ENCODE peak calls at places on chromosomes 5 and 9, in eight cellular contexts. J is CD8-positive, alpha-beta T cell; P is GM23338; F is B cell; O is left ventricle myocardium inferior; R is DND-41; D is lung; Y is adrenal gland. C is an unnamed sample.

GRCh38 chr9:16385590-16386578 is 484.6 kb downstream of the BNC2 start:
- DNase-seq in P (no peak), R (no peak), D (no peak), J (no peak), O (no peak), F (no peak), Y (no peak), C (no peak)

GRCh38 chr5:53438486-53439472 is 41.6 kb upstream of the FST start:
- DNase-seq in O (no peak), Y (no peak), F (no peak), P (no peak), J (no peak), R (no peak), D (no peak), C (no peak)

GRCh38 chr9:37290881-37291485 is 131.5 kb upstream of the GRHPR start:
- DNase-seq in D (no peak), J (no peak), F (no peak), R (no peak), Y (no peak), P (no peak), O (no peak), C (no peak)

GRCh38 chr5:119996128-119996527 is 366.8 kb downstream of the FAM170A start:
- DNase-seq in O (no peak), J (no peak), R (no peak), F (no peak), D (no peak), Y (no peak), P (no peak), C (no peak)

GRCh38 chr9:136995772-136996308 is 528 bp downstream of the CLIC3 start:
- DNase-seq in F (no peak), O (no peak), D (peak; percentile 87), P (no peak), Y (no peak), R (no peak), J (no peak), C (no peak)

GRCh38 chr9:33186457-33187168 is 19.5 kb upstream of the B4GALT1 start:
- DNase-seq in Y (peak; percentile 45), R (no peak), D (no peak), P (no peak), F (no peak), O (no peak), J (no peak), C (no peak)

GRCh38 chr9:135887585-135888050 is 19.7 kb downstream of the CAMSAP1 start:
- DNase-seq in R (peak; percentile 85), F (peak; percentile 64), O (no peak), P (peak; percentile 76), J (peak; percentile 82), Y (no peak), D (no peak), C (no peak)

GRCh38 chr5:139315056-139315455 is 21.5 kb downstream of the MATR3 start:
- DNase-seq in D (no peak), P (no peak), Y (no peak), O (no peak), F (no peak), R (no peak), J (no peak), C (no peak)

GRCh38 chr9:4740373-4740622 is 704 bp downstream of the AK3 start:
- DNase-seq in O (no peak), R (no peak), F (no peak), J (no peak), D (no peak), Y (no peak), P (no peak), C (no peak)

GRCh38 chr5:40078907-40079575 is 600.7 kb upstream of the PTGER4 start:
- DNase-seq in D (no peak), Y (no peak), F (no peak), O (no peak), R (no peak), P (no peak), J (no peak), C (no peak)

GRCh38 chr5:107425541-107426031 is 245.2 kb downstream of the EFNA5 start:
- DNase-seq in P (no peak), J (no peak), Y (no peak), R (no peak), F (no peak), O (no peak), D (no peak), C (no peak)

GRCh38 chr5:107359033-107359915 is 311.5 kb downstream of the EFNA5 start:
- DNase-seq in D (no peak), P (no peak), Y (no peak), R (no peak), F (no peak), J (no peak), O (no peak), C (no peak)

GRCh38 chr5:156036640-156037039 is 290.3 kb upstream of the SGCD start:
- DNase-seq in P (no peak), Y (no peak), F (no peak), J (no peak), R (no peak), D (no peak), O (no peak), C (no peak)

GRCh38 chr9:20620658-20621552 is 1.4 kb downstream of the MLLT3 start:
- DNase-seq in O (peak; percentile 41), P (peak; percentile 43), Y (peak; percentile 56), F (peak; percentile 55), D (peak; percentile 37), J (peak; percentile 76), R (peak; percentile 57), C (no peak)

GRCh38 chr5:129048509-129048908 is 46.0 kb upstream of the ISOC1 start:
- DNase-seq in O (no peak), J (no peak), P (no peak), Y (no peak), R (no peak), D (no peak), F (no peak), C (no peak)

GRCh38 chr9:89695441-89695891 is 90.7 kb downstream of the GADD45G start:
- DNase-seq in O (no peak), D (no peak), P (peak; percentile 80), R (no peak), F (no peak), Y (no peak), J (no peak), C (no peak)

DNA sequence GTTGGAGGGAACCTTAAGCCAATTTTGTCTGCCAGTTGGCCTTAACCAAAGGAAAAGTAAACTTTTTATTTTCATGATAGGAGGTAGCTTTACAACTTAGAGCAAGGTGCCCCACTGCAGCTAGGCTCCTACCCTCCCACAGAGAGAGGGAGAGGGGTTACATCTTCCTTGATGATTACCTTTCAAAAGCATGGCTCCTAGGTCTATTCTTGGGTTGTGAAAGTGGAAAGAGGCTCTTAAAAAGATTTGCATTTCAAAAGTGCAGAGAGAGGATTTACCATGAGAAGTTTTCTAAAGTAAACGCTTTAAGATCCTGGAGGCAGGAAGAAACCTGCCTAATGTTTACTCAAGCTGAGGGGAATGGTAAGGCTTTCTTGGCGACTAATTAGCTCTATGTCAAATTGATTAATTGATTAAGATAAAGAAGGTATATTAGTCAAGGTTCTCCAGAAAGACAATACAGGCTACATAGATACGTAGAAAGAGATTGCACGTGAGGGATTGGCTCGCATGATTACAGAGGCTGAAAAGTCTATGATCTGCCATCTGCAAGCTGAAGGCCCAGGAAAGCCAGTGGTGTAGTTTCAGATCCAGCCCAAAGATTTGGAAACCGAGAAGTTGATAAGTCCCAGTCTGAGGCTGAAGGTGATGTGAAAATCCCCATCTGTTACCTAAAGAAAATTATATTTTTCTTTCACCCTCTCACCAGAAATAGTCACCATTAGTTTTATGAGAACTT is 333.8 kb upstream of the CTNND2 start:
- DNase-seq in P (peak; percentile 65), Y (no peak), J (no peak), R (no peak), D (no peak), F (no peak), O (no peak), C (no peak)
- TF ChIP-seq CTCF in P (no peak), Y (no peak), J (no peak), R (no peak), D (no peak), F (no peak), O (no peak), C (no peak)

DNA sequence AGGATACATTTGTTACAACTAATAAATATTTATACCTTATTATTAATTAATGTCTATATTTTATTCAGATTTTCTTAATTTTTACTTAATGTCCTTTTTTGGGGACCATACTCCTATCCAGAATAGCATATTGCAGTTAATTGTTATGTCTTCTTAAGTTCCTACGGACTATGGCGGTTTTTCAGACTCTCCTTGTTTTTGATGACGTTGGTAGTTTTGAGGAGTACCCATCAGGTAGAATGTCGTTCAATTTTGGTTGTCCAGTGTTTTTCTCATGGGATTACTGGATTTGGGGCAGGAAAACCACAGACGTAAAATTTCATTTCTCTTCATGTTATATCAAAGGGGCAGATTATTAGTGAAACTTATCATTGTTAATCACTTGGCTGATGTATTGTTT is 223.7 kb downstream of the ISL1 start:
- DNase-seq in R (no peak), P (no peak), F (no peak), D (no peak), Y (no peak), J (no peak), O (no peak), C (no peak)
- TF ChIP-seq CTCF in R (no peak), P (no peak), F (no peak), D (no peak), Y (no peak), J (no peak), O (no peak), C (no peak)

DNA sequence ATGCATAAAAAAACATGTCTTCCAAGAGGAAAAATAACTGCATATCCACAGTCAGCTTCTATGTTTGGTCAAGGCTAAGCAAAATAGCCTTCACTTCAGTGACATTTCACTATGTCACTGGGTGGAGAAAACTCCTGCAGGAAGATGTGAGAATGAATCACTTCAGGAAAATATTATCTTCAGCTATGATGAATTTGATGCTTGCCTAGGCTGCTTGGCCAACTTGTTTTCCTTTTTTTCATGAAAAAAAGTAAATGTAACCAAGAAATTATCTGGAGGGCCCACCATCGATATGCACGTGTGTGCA is 143.0 kb upstream of the ZNF608 start:
- DNase-seq in Y (no peak), D (no peak), J (no peak), O (no peak), P (no peak), R (no peak), F (no peak), C (no peak)
- TF ChIP-seq CTCF in Y (no peak), D (no peak), J (no peak), O (no peak), P (no peak), R (no peak), F (no peak), C (no peak)

GRCh38 chr5:169265888-169266287 is 35.1 kb downstream of the SLIT3 start:
- DNase-seq in P (peak; percentile 55), J (no peak), Y (no peak), F (no peak), O (no peak), D (no peak), R (no peak), C (no peak)
- TF ChIP-seq CTCF in P (peak; percentile 58), J (no peak), Y (no peak), F (no peak), O (no peak), D (no peak), R (peak; percentile 46), C (peak; percentile 30)

GRCh38 chr5:67166460-67166871 is 30.1 kb downstream of the CD180 start:
- DNase-seq in D (peak; percentile 66), P (no peak), O (peak; percentile 58), F (peak; percentile 56), R (peak; percentile 94), J (peak; percentile 70), Y (peak; percentile 58), C (no peak)
- TF ChIP-seq CTCF in D (no peak), P (no peak), O (no peak), F (peak; percentile 50), R (no peak), J (peak; percentile 20), Y (no peak), C (no peak)

GRCh38 chr5:103305829-103306228 is 47.3 kb downstream of the MACIR start:
- DNase-seq in J (no peak), P (no peak), D (no peak), O (no peak), Y (no peak), R (no peak), F (no peak), C (no peak)
- TF ChIP-seq CTCF in J (no peak), P (no peak), D (no peak), O (no peak), Y (no peak), R (no peak), F (no peak), C (no peak)